ENCODE peak calls at places on chromosomes 16 and 17, in four cellular contexts. One of them, this sample, is unnamed.

GRCh38 chr17:77735341-77736206 is 222.9 kb upstream of the TNRC6C start:
- DNase-seq in HepG2: no peak
- DNase-seq in SK-N-SH: peak
- DNase-seq in K562: peak
- DNase-seq in this sample: no peak

GRCh38 chr17:13765701-13766100 is 164.0 kb upstream of the HS3ST3A1 start:
- DNase-seq in HepG2: no peak
- DNase-seq in SK-N-SH: no peak
- DNase-seq in K562: no peak
- DNase-seq in this sample: no peak

GRCh38 chr16:11583889-11584565 is 2.7 kb downstream of the LITAF start:
- DNase-seq in HepG2: peak
- DNase-seq in SK-N-SH: no peak
- DNase-seq in K562: no peak
- DNase-seq in this sample: no peak

GRCh38 chr16:2711370-2712062 is 8.5 kb downstream of the PRSS27 start:
- DNase-seq in HepG2: no peak
- DNase-seq in SK-N-SH: no peak
- DNase-seq in K562: no peak
- DNase-seq in this sample: no peak

GRCh38 chr16:49282690-49283375 is 1.2 kb upstream of the CBLN1 start:
- DNase-seq in HepG2: peak
- DNase-seq in SK-N-SH: peak
- DNase-seq in K562: no peak
- DNase-seq in this sample: no peak

GRCh38 chr16:31476305-31477219 is 4.6 kb downstream of the TGFB1I1 start:
- DNase-seq in HepG2: peak
- DNase-seq in SK-N-SH: peak
- DNase-seq in K562: peak
- DNase-seq in this sample: no peak

GRCh38 chr16:11224096-11224893 is 31.7 kb downstream of the SOCS1 start:
- DNase-seq in HepG2: peak
- DNase-seq in SK-N-SH: no peak
- DNase-seq in K562: peak
- DNase-seq in this sample: peak

GRCh38 chr17:5888811-5889210 is 181.4 kb upstream of the WSCD1 start:
- DNase-seq in HepG2: no peak
- DNase-seq in SK-N-SH: no peak
- DNase-seq in K562: no peak
- DNase-seq in this sample: no peak

GRCh38 chr17:68482576-68483001 is 25.3 kb upstream of the WIPI1 start:
- DNase-seq in HepG2: peak
- DNase-seq in SK-N-SH: no peak
- DNase-seq in K562: no peak
- DNase-seq in this sample: no peak

GRCh38 chr17:6027342-6028024 is 42.7 kb upstream of the WSCD1 start:
- DNase-seq in HepG2: no peak
- DNase-seq in SK-N-SH: no peak
- DNase-seq in K562: no peak
- DNase-seq in this sample: no peak

GRCh38 chr16:56671706-56672105 is 2.1 kb downstream of the MT1H start:
- DNase-seq in HepG2: no peak
- DNase-seq in SK-N-SH: no peak
- DNase-seq in K562: no peak
- DNase-seq in this sample: no peak

GRCh38 chr16:56670640-56670934 is 973 bp downstream of the MT1H start:
- DNase-seq in HepG2: no peak
- DNase-seq in SK-N-SH: no peak
- DNase-seq in K562: no peak
- DNase-seq in this sample: no peak

GRCh38 chr16:56667581-56668571 is at the start of gene MT1G:
- DNase-seq in HepG2: peak
- DNase-seq in SK-N-SH: peak
- DNase-seq in K562: peak
- DNase-seq in this sample: no peak

GRCh38 chr16:56669840-56670639 is 426 bp downstream of the MT1H start:
- DNase-seq in HepG2: no peak
- DNase-seq in SK-N-SH: no peak
- DNase-seq in K562: no peak
- DNase-seq in this sample: no peak

DNA sequence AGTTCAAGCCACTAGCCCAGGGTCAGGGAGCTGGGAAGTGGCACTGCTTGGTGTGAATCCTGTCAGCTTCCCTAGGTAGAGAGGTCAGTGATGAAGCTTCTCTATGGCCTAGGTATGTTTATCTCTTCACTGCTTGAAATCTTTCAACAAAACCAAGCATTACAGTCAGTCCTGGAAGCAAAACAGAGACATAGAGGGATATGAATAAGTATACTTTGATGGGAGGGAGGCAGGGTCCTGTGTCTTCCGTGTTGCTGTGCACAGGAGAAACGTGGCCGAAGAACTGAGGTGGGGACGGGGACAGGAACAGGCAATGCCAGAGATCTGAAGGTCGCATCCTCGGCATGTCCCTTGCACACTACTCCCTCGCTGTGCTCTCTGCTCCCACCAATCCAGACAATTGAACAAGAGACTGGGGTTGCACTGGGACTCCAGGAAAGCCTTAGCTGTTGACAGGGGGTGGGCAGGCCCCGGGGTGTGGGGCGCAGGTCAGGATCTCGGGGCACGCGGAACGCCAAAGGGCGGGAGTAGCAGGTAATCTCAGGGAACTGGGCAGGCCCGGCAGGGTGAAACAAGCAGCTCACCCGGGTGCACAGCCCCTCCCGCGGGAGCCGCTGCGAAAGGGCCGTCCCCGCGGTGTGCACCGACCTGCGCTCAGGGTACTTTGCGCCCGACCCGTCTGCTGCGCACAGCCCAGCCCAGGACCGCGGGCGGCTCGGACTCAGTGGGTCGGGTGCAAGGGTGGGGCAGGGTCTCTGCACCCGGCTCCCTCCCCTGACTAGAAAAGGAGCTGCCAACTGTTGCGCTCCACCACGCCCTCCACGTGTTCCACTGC is at the start of gene MT1H:
- DNase-seq in HepG2: no peak
- DNase-seq in SK-N-SH: no peak
- DNase-seq in K562: no peak
- DNase-seq in this sample: no peak
- TF ChIP-seq NFIC in HepG2: no peak
- TF ChIP-seq NFIC in SK-N-SH: no peak
- TF ChIP-seq NFIC in K562: no peak
- TF ChIP-seq NFIC in this sample: no peak

GRCh38 chr16:53827741-53828140 is 123.8 kb downstream of the FTO start:
- DNase-seq in HepG2: no peak
- DNase-seq in SK-N-SH: no peak
- DNase-seq in K562: no peak
- DNase-seq in this sample: no peak

GRCh38 chr16:53826658-53827057 is 122.7 kb downstream of the FTO start:
- DNase-seq in HepG2: no peak
- DNase-seq in SK-N-SH: no peak
- DNase-seq in K562: no peak
- DNase-seq in this sample: no peak

GRCh38 chr16:53833145-53833544 is 129.2 kb downstream of the FTO start:
- DNase-seq in HepG2: no peak
- DNase-seq in SK-N-SH: no peak
- DNase-seq in K562: no peak
- DNase-seq in this sample: no peak

GRCh38 chr16:53829186-53829747 is 125.3 kb downstream of the FTO start:
- DNase-seq in HepG2: no peak
- DNase-seq in SK-N-SH: no peak
- DNase-seq in K562: no peak
- DNase-seq in this sample: no peak
- TF ChIP-seq NFIC in HepG2: no peak
- TF ChIP-seq NFIC in SK-N-SH: peak
- TF ChIP-seq NFIC in K562: peak
- TF ChIP-seq NFIC in this sample: no peak

DNA sequence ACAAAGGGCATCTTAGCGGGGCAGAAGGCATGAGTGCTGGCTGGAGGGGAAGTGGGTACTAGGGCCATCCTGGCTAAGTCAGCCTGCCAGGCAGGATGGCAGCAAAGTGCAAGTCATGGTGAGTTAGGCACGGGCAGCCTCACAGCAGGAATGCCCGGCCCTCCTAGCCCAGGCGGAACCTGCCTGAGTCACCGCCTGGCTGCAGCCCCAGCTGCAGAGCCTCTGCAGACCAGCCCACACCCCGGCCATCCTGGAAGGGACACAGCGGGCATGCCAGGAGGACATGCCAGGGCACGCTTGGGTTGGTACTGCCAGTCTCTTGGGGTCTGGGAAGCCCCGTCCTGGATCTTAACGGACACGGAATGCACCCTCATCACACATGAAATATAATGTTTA is 4.9 kb upstream of the ALDH3A1 start:
- DNase-seq in HepG2: no peak
- DNase-seq in SK-N-SH: peak
- DNase-seq in K562: no peak
- DNase-seq in this sample: no peak
- TF ChIP-seq NFIC in HepG2: no peak
- TF ChIP-seq NFIC in SK-N-SH: peak
- TF ChIP-seq NFIC in K562: no peak
- TF ChIP-seq NFIC in this sample: no peak

GRCh38 chr17:67467500-67468481 is 90.7 kb downstream of the PITPNC1 start:
- DNase-seq in HepG2: no peak
- DNase-seq in SK-N-SH: peak
- DNase-seq in K562: no peak
- DNase-seq in this sample: no peak
- TF ChIP-seq NFIC in HepG2: no peak
- TF ChIP-seq NFIC in SK-N-SH: no peak
- TF ChIP-seq NFIC in K562: no peak
- TF ChIP-seq NFIC in this sample: no peak

DNA sequence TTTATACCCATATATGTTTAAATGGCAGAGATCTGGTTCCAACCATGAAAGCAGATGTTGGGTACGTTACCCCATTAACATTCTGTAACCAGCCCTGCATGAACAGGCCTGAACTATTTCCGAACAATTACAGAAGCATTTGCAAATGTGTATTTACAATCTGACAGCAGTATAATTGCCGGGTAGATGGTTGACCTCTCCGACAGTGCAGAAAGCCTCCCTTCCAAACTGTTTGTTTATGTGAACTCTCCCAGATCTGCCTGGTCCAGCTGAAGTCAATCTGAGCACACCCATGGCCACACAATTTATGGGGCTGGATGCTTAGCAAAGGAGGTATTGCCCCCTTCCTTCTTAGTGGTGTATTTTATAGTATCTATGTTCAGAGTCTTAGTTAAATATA is 21.8 kb downstream of the NUDT7 start:
- DNase-seq in HepG2: no peak
- DNase-seq in SK-N-SH: no peak
- DNase-seq in K562: no peak
- DNase-seq in this sample: no peak
- TF ChIP-seq NFIC in HepG2: no peak
- TF ChIP-seq NFIC in SK-N-SH: no peak
- TF ChIP-seq NFIC in K562: no peak
- TF ChIP-seq NFIC in this sample: no peak

DNA sequence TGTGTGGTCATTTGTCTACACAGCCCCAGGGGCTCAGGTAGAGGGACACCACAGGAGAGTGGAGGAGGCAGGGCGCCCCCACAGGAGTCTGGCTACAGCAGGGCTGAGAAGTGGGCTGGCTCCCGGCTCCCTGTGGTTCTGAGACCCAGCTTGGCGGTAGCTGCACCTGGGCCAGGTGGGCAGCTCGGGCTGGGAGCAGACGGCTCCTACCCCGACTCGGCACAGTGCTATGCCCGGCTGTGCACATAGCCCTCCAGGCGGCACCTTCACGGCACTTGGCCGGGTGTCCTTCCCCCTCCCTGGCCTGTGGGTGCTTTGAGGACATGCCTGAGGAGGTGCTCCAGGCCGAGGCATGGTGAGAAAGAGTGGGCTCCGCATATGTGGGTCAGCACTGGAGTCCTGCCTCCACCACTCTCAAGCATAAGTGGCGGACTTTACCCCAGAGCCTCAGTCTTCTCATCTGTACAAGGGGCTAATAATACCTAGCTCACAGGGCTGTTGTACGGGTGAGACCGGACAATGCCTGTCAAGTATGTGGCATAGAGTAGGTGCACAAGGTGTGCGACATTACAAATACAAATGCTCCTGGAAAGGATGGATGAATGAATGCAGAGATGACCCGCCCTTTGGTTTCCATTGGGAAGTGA is 50.1 kb upstream of the JPH3 start:
- DNase-seq in HepG2: no peak
- DNase-seq in SK-N-SH: no peak
- DNase-seq in K562: no peak
- DNase-seq in this sample: no peak
- TF ChIP-seq NFIC in HepG2: no peak
- TF ChIP-seq NFIC in SK-N-SH: no peak
- TF ChIP-seq NFIC in K562: no peak
- TF ChIP-seq NFIC in this sample: no peak

GRCh38 chr16:78134944-78135619 is 35.6 kb downstream of the WWOX start:
- DNase-seq in HepG2: peak
- DNase-seq in SK-N-SH: no peak
- DNase-seq in K562: no peak
- DNase-seq in this sample: no peak

GRCh38 chr16:78137179-78137578 is 37.7 kb downstream of the WWOX start:
- DNase-seq in HepG2: no peak
- DNase-seq in SK-N-SH: no peak
- DNase-seq in K562: no peak
- DNase-seq in this sample: no peak

GRCh38 chr16:78137782-78138616 is 38.5 kb downstream of the WWOX start:
- DNase-seq in HepG2: no peak
- DNase-seq in SK-N-SH: no peak
- DNase-seq in K562: no peak
- DNase-seq in this sample: no peak

GRCh38 chr16:78142784-78143183 is 43.3 kb downstream of the WWOX start:
- DNase-seq in HepG2: no peak
- DNase-seq in SK-N-SH: no peak
- DNase-seq in K562: no peak
- DNase-seq in this sample: no peak

DNA sequence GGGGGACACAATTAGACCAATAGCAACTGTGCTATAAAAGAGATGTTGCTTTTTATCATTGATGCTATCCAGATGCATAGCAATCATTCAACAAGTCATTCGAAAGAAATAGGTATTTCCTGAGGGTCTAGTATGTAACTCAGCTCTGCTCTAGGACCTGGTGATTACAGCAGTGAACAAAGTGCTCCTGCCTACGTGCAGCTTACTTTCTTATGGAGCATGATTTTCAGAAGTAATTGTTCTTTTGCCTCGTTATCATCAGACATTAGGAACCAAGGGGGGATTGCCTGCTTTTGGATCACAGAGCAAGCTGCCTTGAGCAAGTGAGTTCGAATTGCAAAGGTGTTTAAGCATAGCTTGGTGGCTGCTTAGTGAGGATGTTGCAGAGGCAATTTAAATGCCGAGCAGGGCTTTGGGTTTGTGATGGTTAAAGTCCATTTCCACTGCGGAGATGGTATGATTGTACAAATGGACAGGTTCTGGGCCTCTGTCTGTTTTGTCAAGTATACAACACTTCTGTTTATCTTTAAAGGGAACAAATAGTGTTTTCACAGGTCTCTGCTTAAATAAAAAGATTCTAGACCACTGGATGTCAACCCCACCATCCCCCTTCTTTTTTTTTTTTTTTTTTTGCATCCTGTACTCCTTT is 41.5 kb downstream of the WWOX start:
- DNase-seq in HepG2: peak
- DNase-seq in SK-N-SH: no peak
- DNase-seq in K562: no peak
- DNase-seq in this sample: no peak
- TF ChIP-seq NFIC in HepG2: peak
- TF ChIP-seq NFIC in SK-N-SH: no peak
- TF ChIP-seq NFIC in K562: no peak
- TF ChIP-seq NFIC in this sample: no peak

GRCh38 chr17:19304209-19304608 is 58.3 kb downstream of the B9D1 start:
- DNase-seq in HepG2: peak
- DNase-seq in SK-N-SH: no peak
- DNase-seq in K562: peak
- DNase-seq in this sample: no peak
- TF ChIP-seq NFIC in HepG2: no peak
- TF ChIP-seq NFIC in SK-N-SH: no peak
- TF ChIP-seq NFIC in K562: no peak
- TF ChIP-seq NFIC in this sample: no peak

GRCh38 chr17:50672831-50673551 is 34.7 kb downstream of the ANKRD40 start:
- DNase-seq in HepG2: no peak
- DNase-seq in SK-N-SH: no peak
- DNase-seq in K562: no peak
- DNase-seq in this sample: no peak
- TF ChIP-seq NFIC in HepG2: no peak
- TF ChIP-seq NFIC in SK-N-SH: no peak
- TF ChIP-seq NFIC in K562: no peak
- TF ChIP-seq NFIC in this sample: no peak

This sample was measured in GM12878.